ENCODE peak calls at places on chromosomes 5 and 9, in nine cellular contexts. S, R, D, L, B, K, J, W and G are unnamed samples. For H3K9me3 and H3K4me1, the result is how much of the 10 kb centered on the place peaks cover.

GRCh38 chr5:67935908-67936573 is 279.5 kb upstream of the PIK3R1 start:
- DNase-seq in S (no peak), R (no peak), D (no peak), L (no peak), B (no peak), K (no peak), J (no peak), W (no peak), G (no peak)

GRCh38 chr9:79382044-79382443 is 189.7 kb upstream of the TLE4 start:
- DNase-seq in S (no peak), R (no peak), D (no peak), L (no peak), B (no peak), K (no peak), J (no peak), W (no peak), G (no peak)

GRCh38 chr9:118650407-118650806 is 718.8 kb downstream of the BRINP1 start:
- DNase-seq in S (no peak), R (no peak), D (no peak), L (no peak), B (no peak), K (no peak), J (no peak), W (no peak), G (no peak)

GRCh38 chr9:113690055-113690740 is 185.9 kb upstream of the ZNF618 start:
- DNase-seq in S (no peak), R (no peak), D (no peak), L (no peak), B (no peak), K (no peak), J (no peak), W (no peak), G (no peak)

GRCh38 chr9:76257224-76257794 is 136.9 kb downstream of the RFK start:
- DNase-seq in S (peak), R (no peak), D (no peak), L (peak), B (no peak), K (no peak), J (peak), W (no peak), G (no peak)

GRCh38 chr5:28576022-28576421 is 1537.6 kb upstream of the CDH9 start:
- DNase-seq in S (peak), R (no peak), D (no peak), L (no peak), B (no peak), K (no peak), J (no peak), W (no peak), G (no peak)

GRCh38 chr5:133337795-133338445 is 274.4 kb downstream of the FSTL4 start:
- DNase-seq in S (no peak), R (no peak), D (no peak), L (no peak), B (no peak), K (no peak), J (no peak), W (no peak), G (no peak)

GRCh38 chr5:142408536-142409252 is 83.9 kb upstream of the SPRY4 start:
- DNase-seq in S (no peak), R (no peak), D (no peak), L (no peak), B (no peak), K (no peak), J (no peak), W (no peak), G (no peak)

GRCh38 chr5:178642351-178642909 is 15.6 kb upstream of the CLK4 start:
- DNase-seq in S (peak), R (no peak), D (no peak), L (no peak), B (no peak), K (no peak), J (no peak), W (no peak), G (peak)

GRCh38 chr5:141199359-141200235 is at the start of gene PCDHB11:
- DNase-seq in S (no peak), R (no peak), D (no peak), L (no peak), B (no peak), K (no peak), J (no peak), W (no peak), G (no peak)

GRCh38 chr5:64505769-64506566 is at the start of gene RGS7BP:
- DNase-seq in S (peak), R (peak), D (no peak), L (peak), B (no peak), K (peak), J (peak), W (no peak), G (no peak)

GRCh38 chr5:9387879-9388278 is 158.0 kb downstream of the SEMA5A start:
- DNase-seq in S (no peak), R (no peak), D (no peak), L (no peak), B (no peak), K (no peak), J (no peak), W (no peak), G (no peak)

GRCh38 chr5:92378961-92379611 is 996.0 kb upstream of the ARRDC3 start:
- DNase-seq in S (peak), R (no peak), D (no peak), L (peak), B (no peak), K (no peak), J (no peak), W (no peak), G (no peak)

GRCh38 chr9:13140843-13141592 is 138.5 kb downstream of the MPDZ start:
- DNase-seq in S (peak), R (no peak), D (no peak), L (no peak), B (no peak), K (no peak), J (no peak), W (no peak), G (no peak)

GRCh38 chr5:80754900-80755299 is 100.1 kb upstream of the DHFR start:
- DNase-seq in S (no peak), R (no peak), D (no peak), L (no peak), B (no peak), K (no peak), J (no peak), W (peak), G (no peak)

GRCh38 chr5:141919218-141920129 is 4.2 kb upstream of the DELE1 start:
- DNase-seq in S (no peak), R (no peak), D (no peak), L (no peak), B (no peak), K (no peak), J (no peak), W (peak), G (no peak)

GRCh38 chr9:136629001-136629878 is 33.5 kb upstream of the EGFL7 start:
- DNase-seq in S (no peak), R (no peak), D (no peak), L (no peak), B (no peak), K (no peak), J (no peak), W (peak), G (no peak)

GRCh38 chr5:112179290-112179689 is 239.8 kb downstream of the EPB41L4A start:
- DNase-seq in S (no peak), R (no peak), D (no peak), L (no peak), B (no peak), K (no peak), J (no peak), W (no peak), G (no peak)

GRCh38 chr5:55749387-55749786 is 11.5 kb downstream of the DDX4 start:
- DNase-seq in S (no peak), R (no peak), D (no peak), L (no peak), B (no peak), K (no peak), J (no peak), W (no peak), G (no peak)

GRCh38 chr9:130448035-130448624 is 3.4 kb downstream of the ASS1 start:
- DNase-seq in S (peak), R (no peak), D (no peak), L (no peak), B (no peak), K (no peak), J (no peak), W (no peak), G (no peak)

GRCh38 chr9:123998970-123999621 is 12.5 kb upstream of the LHX2 start:
- DNase-seq in S (no peak), R (peak), D (no peak), L (peak), B (no peak), K (no peak), J (no peak), W (no peak), G (no peak)

GRCh38 chr9:4826417-4827166 is 33.8 kb downstream of the RCL1 start:
- DNase-seq in S (no peak), R (no peak), D (no peak), L (no peak), B (no peak), K (no peak), J (no peak), W (no peak), G (no peak)

GRCh38 chr5:132099073-132099748 is 25.6 kb downstream of the CSF2 start:
- DNase-seq in S (no peak), R (no peak), D (peak), L (no peak), B (peak), K (no peak), J (no peak), W (no peak), G (no peak)

GRCh38 chr5:124411089-124411488 is 335.4 kb downstream of the ZNF608 start:
- DNase-seq in S (peak), R (no peak), D (no peak), L (no peak), B (no peak), K (no peak), J (no peak), W (no peak), G (no peak)

GRCh38 chr9:100413839-100414420 is 13.0 kb upstream of the MSANTD3 start:
- DNase-seq in S (no peak), R (no peak), D (no peak), L (no peak), B (no peak), K (no peak), J (no peak), W (no peak), G (peak)

GRCh38 chr5:180852510-180852909 is 8.6 kb downstream of the ZFP62 start:
- DNase-seq in S (no peak), R (no peak), D (no peak), L (no peak), B (no peak), K (no peak), J (no peak), W (no peak), G (no peak)

GRCh38 chr5:180849827-180850226 is 11.2 kb downstream of the ZFP62 start:
- DNase-seq in S (no peak), R (no peak), D (no peak), L (no peak), B (no peak), K (no peak), J (no peak), W (no peak), G (no peak)

GRCh38 chr5:180848878-180849277 is 12.2 kb downstream of the ZFP62 start:
- DNase-seq in S (no peak), R (no peak), D (no peak), L (no peak), B (no peak), K (no peak), J (no peak), W (no peak), G (no peak)

GRCh38 chr5:180848265-180848664 is 12.8 kb downstream of the ZFP62 start:
- DNase-seq in S (no peak), R (no peak), D (no peak), L (no peak), B (no peak), K (no peak), J (no peak), W (no peak), G (no peak)

DNA sequence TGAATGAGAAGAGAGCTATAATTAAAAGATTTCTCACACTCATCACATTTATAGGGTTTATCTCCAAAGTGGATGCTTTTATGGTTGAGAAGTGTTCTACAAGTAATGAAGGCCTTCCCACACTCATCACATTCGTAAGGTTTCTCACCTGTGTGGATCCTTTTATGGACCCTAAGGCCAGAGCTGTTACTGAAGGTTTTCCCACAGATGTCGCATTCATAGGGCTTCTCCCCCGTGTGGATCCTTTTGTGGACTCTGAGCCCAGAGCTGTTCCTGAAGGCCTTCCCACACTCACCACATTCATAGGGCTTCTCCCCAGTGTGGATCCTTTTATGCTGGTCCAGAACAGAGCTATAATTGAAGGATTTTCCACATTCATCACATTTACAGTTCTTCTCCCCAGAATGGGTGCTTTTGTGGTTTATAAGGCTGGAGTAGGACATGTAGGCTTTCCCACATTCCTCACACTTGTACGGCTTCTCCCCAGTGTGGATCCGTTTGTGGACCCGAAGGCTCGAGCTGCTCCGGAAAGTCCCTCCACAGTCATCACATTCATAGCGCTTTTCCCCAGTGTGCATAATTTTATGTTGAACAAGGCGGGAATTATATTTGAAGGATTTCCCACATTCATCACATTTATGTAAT is 10.5 kb downstream of the ZFP62 start:
- DNase-seq in S (no peak), R (no peak), D (no peak), L (no peak), B (no peak), K (no peak), J (no peak), W (no peak), G (no peak)
- H3K9me3 ChIP-seq in S (under half), R (under half), D (under half), L (under half), B (under half), K (under half), J (under half), W (under half), G (under half)

DNA sequence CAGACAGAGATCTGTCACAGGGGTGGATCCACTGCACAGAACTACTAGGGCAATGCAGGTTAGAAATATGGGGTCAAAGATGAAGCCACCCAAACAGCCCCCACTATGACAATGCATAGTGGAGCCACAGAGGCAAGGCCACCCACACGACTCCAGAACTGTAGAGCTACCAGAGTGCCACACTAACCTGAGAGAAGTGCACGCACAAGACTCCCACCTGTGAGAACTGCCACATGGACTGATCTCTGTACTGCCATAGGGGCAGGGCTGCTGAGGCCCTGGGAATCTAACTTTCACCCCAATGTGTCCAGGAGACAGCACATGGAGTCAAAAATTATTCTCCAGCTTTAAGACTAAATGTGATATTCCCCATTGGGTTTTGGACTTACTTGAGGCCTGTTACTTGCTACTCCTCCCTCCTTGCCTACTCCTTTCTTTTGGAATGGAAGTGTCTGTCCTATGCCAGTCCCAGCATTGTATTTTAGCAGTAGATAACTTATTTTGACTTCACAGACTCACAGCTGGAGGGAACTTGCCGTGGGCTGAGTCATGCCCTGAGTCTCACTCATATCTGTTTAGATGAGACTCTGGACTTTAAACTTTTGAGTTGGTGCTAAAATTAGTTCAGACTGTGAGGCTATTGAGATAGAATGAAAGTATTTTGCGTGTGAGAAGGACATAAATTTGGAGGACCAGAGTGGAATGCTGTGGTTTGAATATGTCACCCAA is 853.3 kb downstream of the MAT2B start:
- DNase-seq in S (peak), R (no peak), D (no peak), L (no peak), B (no peak), K (no peak), J (no peak), W (peak), G (no peak)
- H3K4me1 ChIP-seq in S (under half), R (under half), D (under half), L (under half), B (under half), K (under half), J (under half), W (under half), G (under half)

DNA sequence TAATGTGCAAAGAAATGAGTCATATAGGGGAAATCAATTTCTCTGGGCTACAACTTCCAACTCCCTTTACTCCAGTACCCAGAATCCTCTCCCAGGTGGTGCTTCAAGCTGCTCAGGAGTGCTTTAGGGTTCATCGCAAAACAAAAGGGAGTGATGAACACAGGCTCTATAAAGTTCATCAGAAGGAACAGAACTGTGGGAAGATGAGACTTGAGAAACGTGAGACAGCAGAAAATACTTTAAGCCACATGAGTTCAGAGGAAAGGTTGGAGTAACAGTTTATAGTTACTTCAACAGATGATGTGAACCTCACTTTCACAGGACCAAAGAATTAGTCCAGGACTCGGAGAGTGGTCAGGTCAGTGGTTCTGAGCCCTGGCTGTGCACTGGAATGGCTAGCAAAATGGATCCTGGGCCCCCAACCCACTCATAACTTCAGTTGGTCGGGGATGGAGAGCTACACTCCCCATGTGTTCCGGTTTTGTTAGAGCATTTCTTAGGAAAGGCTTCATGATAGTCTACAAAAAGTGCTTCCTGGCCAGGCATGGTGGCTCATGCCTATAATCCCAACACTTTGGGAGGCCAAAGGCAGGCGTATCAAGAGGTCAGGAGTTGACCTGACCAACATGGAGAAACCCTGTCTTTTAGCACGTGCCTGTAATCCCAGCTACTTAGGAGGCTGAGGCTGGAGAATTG is 4.3 kb downstream of the RPL12 start:
- DNase-seq in S (no peak), R (no peak), D (no peak), L (no peak), B (no peak), K (no peak), J (no peak), W (no peak), G (no peak)
- H3K9me3 ChIP-seq in S (under half), R (under half), D (under half), L (under half), B (under half), K (under half), J (under half), W (under half), G (under half)

DNA sequence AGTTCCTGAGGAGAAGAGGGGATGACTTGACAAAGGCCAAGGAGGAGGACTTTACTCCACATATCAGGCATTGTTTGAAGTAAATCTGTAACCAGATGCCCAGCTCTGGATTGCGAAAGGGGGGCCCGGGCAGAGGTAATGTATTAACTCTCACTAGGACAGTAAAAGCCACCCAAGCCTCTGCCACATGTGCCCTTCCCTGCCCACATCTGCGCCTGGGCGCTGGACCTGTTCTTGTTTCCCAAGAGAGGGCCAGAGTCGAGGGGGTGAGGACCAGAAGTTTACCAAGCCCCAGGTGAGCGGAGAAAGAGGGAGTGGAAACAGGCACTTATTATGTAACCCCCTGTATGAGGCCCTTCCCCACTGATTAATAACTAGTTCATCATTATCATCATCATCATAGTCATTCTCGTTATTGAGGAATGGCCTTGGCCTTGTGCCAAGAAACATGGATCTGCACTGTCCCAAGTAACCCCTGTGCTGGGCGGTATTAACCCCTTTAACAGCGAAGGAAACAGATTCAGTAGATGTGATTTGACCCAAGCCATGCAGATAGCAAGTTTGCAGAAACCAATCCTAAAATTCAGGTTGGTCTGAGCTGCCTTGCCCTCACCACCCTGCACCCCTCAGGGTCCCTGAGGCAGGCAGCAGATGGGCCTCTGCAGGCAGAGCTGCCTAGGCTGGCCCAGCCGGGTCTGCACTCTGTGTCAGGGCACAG is at the start of gene SLC23A1:
- DNase-seq in S (no peak), R (no peak), D (no peak), L (no peak), B (no peak), K (no peak), J (peak), W (peak), G (no peak)
- H3K4me1 ChIP-seq in S (under half), R (under half), D (under half), L (under half), B (under half), K (under half), J (under half), W (under half), G (under half)

GRCh38 chr5:149370878-149371277 is 8.2 kb downstream of the IL17B start:
- DNase-seq in S (no peak), R (no peak), D (no peak), L (no peak), B (no peak), K (no peak), J (no peak), W (no peak), G (no peak)
- H3K9me3 ChIP-seq in S (under half), R (under half), D (under half), L (under half), B (under half), K (under half), J (under half), W (under half), G (under half)

GRCh38 chr9:122821278-122821952 is 7.0 kb downstream of the PDCL start:
- DNase-seq in S (peak), R (peak), D (no peak), L (no peak), B (no peak), K (no peak), J (peak), W (peak), G (no peak)

GRCh38 chr9:122819791-122820489 is 8.4 kb downstream of the PDCL start:
- DNase-seq in S (peak), R (no peak), D (no peak), L (no peak), B (no peak), K (no peak), J (no peak), W (no peak), G (no peak)

GRCh38 chr9:122822056-122822455 is 6.3 kb downstream of the PDCL start:
- DNase-seq in S (no peak), R (no peak), D (no peak), L (no peak), B (no peak), K (no peak), J (no peak), W (no peak), G (no peak)

GRCh38 chr9:122820490-122820845 is 7.9 kb downstream of the PDCL start:
- DNase-seq in S (no peak), R (no peak), D (no peak), L (no peak), B (no peak), K (no peak), J (no peak), W (no peak), G (no peak)

GRCh38 chr9:122822958-122823357 is 5.4 kb downstream of the PDCL start:
- DNase-seq in S (no peak), R (no peak), D (no peak), L (no peak), B (no peak), K (no peak), J (no peak), W (no peak), G (no peak)
- H3K4me1 ChIP-seq in S (under half), R (under half), D (under half), L (under half), B (half or more), K (under half), J (under half), W (under half), G (under half)

GRCh38 chr5:6255956-6256355 is 122.4 kb downstream of the MED10 start:
- DNase-seq in S (no peak), R (no peak), D (no peak), L (no peak), B (no peak), K (no peak), J (no peak), W (no peak), G (peak)
- H3K9me3 ChIP-seq in S (under half), R (under half), D (under half), L (under half), B (under half), K (under half), J (under half), W (under half), G (under half)